ENCODE peak calls at places on chromosomes 3 and 15, in four cellular contexts. One of them, this sample, is unnamed.

GRCh38 chr3:162150790-162151189 is 654.2 kb downstream of the OTOL1 start:
- DNase-seq in iris pigment epithelial cell: no peak
- DNase-seq in NCI-H2081: no peak
- DNase-seq in CD8-positive, alpha-beta T cell: no peak
- DNase-seq in this sample: no peak

GRCh38 chr3:48997714-48998637 is 7.9 kb downstream of the P4HTM start:
- DNase-seq in NCI-H2081: no peak
- DNase-seq in iris pigment epithelial cell: no peak
- DNase-seq in CD8-positive, alpha-beta T cell: no peak
- DNase-seq in this sample: no peak

GRCh38 chr3:141231101-141231922 is at the start of gene PXYLP1:
- DNase-seq in CD8-positive, alpha-beta T cell: peak
- DNase-seq in NCI-H2081: peak
- DNase-seq in iris pigment epithelial cell: peak
- DNase-seq in this sample: peak

GRCh38 chr3:66297260-66297863 is 76.6 kb downstream of the SLC25A26 start:
- DNase-seq in CD8-positive, alpha-beta T cell: no peak
- DNase-seq in NCI-H2081: no peak
- DNase-seq in iris pigment epithelial cell: peak
- DNase-seq in this sample: no peak

GRCh38 chr3:78140866-78141658 is 1101.2 kb downstream of the ROBO2 start:
- DNase-seq in NCI-H2081: no peak
- DNase-seq in iris pigment epithelial cell: peak
- DNase-seq in CD8-positive, alpha-beta T cell: no peak
- DNase-seq in this sample: peak

GRCh38 chr3:105837947-105838346 is 30.9 kb downstream of the CBLB start:
- DNase-seq in NCI-H2081: no peak
- DNase-seq in iris pigment epithelial cell: no peak
- DNase-seq in CD8-positive, alpha-beta T cell: no peak
- DNase-seq in this sample: no peak

GRCh38 chr3:126859415-126860246 is 123.3 kb upstream of the PLXNA1 start:
- DNase-seq in CD8-positive, alpha-beta T cell: peak
- DNase-seq in iris pigment epithelial cell: no peak
- DNase-seq in NCI-H2081: peak
- DNase-seq in this sample: no peak

GRCh38 chr3:54572197-54572895 is 355.5 kb downstream of the LRTM1 start:
- DNase-seq in iris pigment epithelial cell: peak
- DNase-seq in NCI-H2081: no peak
- DNase-seq in CD8-positive, alpha-beta T cell: no peak
- DNase-seq in this sample: peak

GRCh38 chr3:70308760-70309159 is 3.7 kb downstream of the MDFIC2 start:
- DNase-seq in iris pigment epithelial cell: peak
- DNase-seq in NCI-H2081: no peak
- DNase-seq in CD8-positive, alpha-beta T cell: no peak
- DNase-seq in this sample: no peak

GRCh38 chr15:99568548-99569352 is 3.0 kb downstream of the MEF2A start:
- DNase-seq in iris pigment epithelial cell: peak
- DNase-seq in NCI-H2081: no peak
- DNase-seq in CD8-positive, alpha-beta T cell: no peak
- DNase-seq in this sample: no peak

GRCh38 chr15:40063563-40064011 is 24.6 kb upstream of the SRP14 start:
- DNase-seq in iris pigment epithelial cell: peak
- DNase-seq in CD8-positive, alpha-beta T cell: no peak
- DNase-seq in NCI-H2081: no peak
- DNase-seq in this sample: no peak

GRCh38 chr15:34600920-34601319 is 17.5 kb upstream of the GOLGA8B start:
- DNase-seq in NCI-H2081: no peak
- DNase-seq in CD8-positive, alpha-beta T cell: no peak
- DNase-seq in iris pigment epithelial cell: no peak
- DNase-seq in this sample: no peak

GRCh38 chr15:40472171-40472727 is 1.5 kb downstream of the CHST14 start:
- DNase-seq in iris pigment epithelial cell: no peak
- DNase-seq in CD8-positive, alpha-beta T cell: no peak
- DNase-seq in NCI-H2081: no peak
- DNase-seq in this sample: no peak

GRCh38 chr3:21435871-21436270 is 315.1 kb downstream of the ZNF385D start:
- DNase-seq in CD8-positive, alpha-beta T cell: no peak
- DNase-seq in iris pigment epithelial cell: peak
- DNase-seq in NCI-H2081: peak
- DNase-seq in this sample: peak

GRCh38 chr3:9888540-9888939 is 1.9 kb upstream of the JAGN1 start:
- DNase-seq in NCI-H2081: no peak
- DNase-seq in iris pigment epithelial cell: no peak
- DNase-seq in CD8-positive, alpha-beta T cell: no peak
- DNase-seq in this sample: no peak

GRCh38 chr15:82173108-82173507 is 89.4 kb downstream of the EFL1 start:
- DNase-seq in NCI-H2081: no peak
- DNase-seq in iris pigment epithelial cell: no peak
- DNase-seq in CD8-positive, alpha-beta T cell: no peak
- DNase-seq in this sample: no peak

GRCh38 chr3:135452881-135453280 is 512.6 kb upstream of the PPP2R3A start:
- DNase-seq in NCI-H2081: no peak
- DNase-seq in CD8-positive, alpha-beta T cell: no peak
- DNase-seq in iris pigment epithelial cell: no peak
- DNase-seq in this sample: no peak